ENCODE peak calls at places on chromosome 6, in nine cellular contexts. One of them, this sample, is unnamed.

GRCh38 chr6:85389180-85389797 is 60.6 kb upstream of the NT5E start:
- DNase-seq in endothelial cell of umbilical vein: no peak
- DNase-seq in prostate gland: no peak
- DNase-seq in HCT116: no peak
- DNase-seq in breast epithelium: no peak
- DNase-seq in spleen: no peak
- DNase-seq in upper lobe of left lung: no peak
- DNase-seq in transverse colon: no peak
- DNase-seq in suprapubic skin: no peak
- DNase-seq in this sample: no peak

GRCh38 chr6:107021786-107022185 is 6.2 kb upstream of the MTRES1 start:
- DNase-seq in endothelial cell of umbilical vein: peak; percentile 8
- DNase-seq in prostate gland: no peak
- DNase-seq in HCT116: no peak
- DNase-seq in breast epithelium: no peak
- DNase-seq in spleen: no peak
- DNase-seq in upper lobe of left lung: no peak
- DNase-seq in transverse colon: no peak
- DNase-seq in suprapubic skin: no peak
- DNase-seq in this sample: no peak

GRCh38 chr6:134416501-134417154 is 98.7 kb upstream of the SGK1 start:
- DNase-seq in endothelial cell of umbilical vein: no peak
- DNase-seq in prostate gland: no peak
- DNase-seq in HCT116: no peak
- DNase-seq in breast epithelium: no peak
- DNase-seq in spleen: no peak
- DNase-seq in upper lobe of left lung: no peak
- DNase-seq in transverse colon: no peak
- DNase-seq in suprapubic skin: no peak
- DNase-seq in this sample: no peak

GRCh38 chr6:47134476-47135189 is 92.5 kb upstream of the ADGRF1 start:
- DNase-seq in endothelial cell of umbilical vein: peak; percentile 92
- DNase-seq in prostate gland: peak; percentile 50
- DNase-seq in HCT116: peak; percentile 88
- DNase-seq in breast epithelium: no peak
- DNase-seq in spleen: no peak
- DNase-seq in upper lobe of left lung: no peak
- DNase-seq in transverse colon: no peak
- DNase-seq in suprapubic skin: no peak
- DNase-seq in this sample: no peak

GRCh38 chr6:13112921-13113320 is 215.4 kb downstream of the TBC1D7 start:
- DNase-seq in endothelial cell of umbilical vein: no peak
- DNase-seq in prostate gland: no peak
- DNase-seq in HCT116: no peak
- DNase-seq in breast epithelium: no peak
- DNase-seq in spleen: no peak
- DNase-seq in upper lobe of left lung: peak; percentile 42
- DNase-seq in transverse colon: no peak
- DNase-seq in suprapubic skin: no peak
- DNase-seq in this sample: no peak

GRCh38 chr6:32854376-32855178 is 585 bp downstream of the PSMB9 start:
- DNase-seq in endothelial cell of umbilical vein: no peak
- DNase-seq in prostate gland: peak; percentile 43
- DNase-seq in HCT116: no peak
- DNase-seq in breast epithelium: no peak
- DNase-seq in spleen: peak; percentile 85
- DNase-seq in upper lobe of left lung: peak; percentile 65
- DNase-seq in transverse colon: peak; percentile 66
- DNase-seq in suprapubic skin: no peak
- DNase-seq in this sample: peak; percentile 91

GRCh38 chr6:154302111-154302752 is 54.4 kb downstream of the IPCEF1 start:
- DNase-seq in endothelial cell of umbilical vein: no peak
- DNase-seq in prostate gland: no peak
- DNase-seq in HCT116: no peak
- DNase-seq in breast epithelium: no peak
- DNase-seq in spleen: no peak
- DNase-seq in upper lobe of left lung: peak; percentile 47
- DNase-seq in transverse colon: peak; percentile 26
- DNase-seq in suprapubic skin: no peak
- DNase-seq in this sample: no peak

GRCh38 chr6:2179950-2180349 is 65.5 kb downstream of the GMDS start:
- DNase-seq in endothelial cell of umbilical vein: no peak
- DNase-seq in prostate gland: no peak
- DNase-seq in HCT116: no peak
- DNase-seq in breast epithelium: no peak
- DNase-seq in spleen: no peak
- DNase-seq in upper lobe of left lung: peak; percentile 56
- DNase-seq in transverse colon: no peak
- DNase-seq in suprapubic skin: no peak
- DNase-seq in this sample: no peak

GRCh38 chr6:42269553-42269952 is 51.9 kb upstream of the MRPS10 start:
- DNase-seq in endothelial cell of umbilical vein: no peak
- DNase-seq in prostate gland: no peak
- DNase-seq in HCT116: no peak
- DNase-seq in breast epithelium: no peak
- DNase-seq in spleen: peak; percentile 84
- DNase-seq in upper lobe of left lung: no peak
- DNase-seq in transverse colon: peak; percentile 74
- DNase-seq in suprapubic skin: no peak
- DNase-seq in this sample: no peak

DNA sequence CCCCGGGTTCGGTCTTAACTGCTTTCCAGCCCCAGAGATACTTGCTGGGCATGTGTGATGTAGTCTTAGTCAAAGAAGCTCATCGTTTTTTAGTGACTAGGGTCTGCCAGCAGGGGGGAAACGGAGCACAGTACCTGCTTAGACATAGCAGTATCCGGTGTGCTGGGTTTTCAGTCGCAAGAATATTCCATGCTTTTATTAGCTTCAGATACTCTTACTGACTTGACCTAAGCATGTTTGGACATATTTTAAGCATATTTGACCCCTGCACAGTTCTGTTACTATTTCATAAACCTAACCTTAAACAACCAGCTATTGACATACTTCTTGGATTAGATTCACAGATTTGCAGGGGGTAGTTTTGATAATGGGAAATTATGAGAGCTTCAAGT is 3.0 kb downstream of the E2F3 start:
- DNase-seq in endothelial cell of umbilical vein: peak; percentile 84
- DNase-seq in prostate gland: no peak
- DNase-seq in HCT116: peak; percentile 72
- DNase-seq in breast epithelium: no peak
- DNase-seq in spleen: peak; percentile 78
- DNase-seq in upper lobe of left lung: peak; percentile 48
- DNase-seq in transverse colon: peak; percentile 64
- DNase-seq in suprapubic skin: peak; percentile 65
- DNase-seq in this sample: no peak
- TF ChIP-seq POLR2AphosphoS5 in endothelial cell of umbilical vein: no peak
- TF ChIP-seq POLR2AphosphoS5 in prostate gland: peak; percentile 14
- TF ChIP-seq POLR2AphosphoS5 in HCT116: no peak
- TF ChIP-seq POLR2AphosphoS5 in breast epithelium: no peak
- TF ChIP-seq POLR2AphosphoS5 in spleen: no peak
- TF ChIP-seq POLR2AphosphoS5 in upper lobe of left lung: no peak
- TF ChIP-seq POLR2AphosphoS5 in transverse colon: no peak
- TF ChIP-seq POLR2AphosphoS5 in suprapubic skin: no peak
- TF ChIP-seq POLR2AphosphoS5 in this sample: no peak

GRCh38 chr6:16346831-16347230 is 108.4 kb downstream of the GMPR start:
- DNase-seq in endothelial cell of umbilical vein: no peak
- DNase-seq in prostate gland: no peak
- DNase-seq in HCT116: no peak
- DNase-seq in breast epithelium: no peak
- DNase-seq in spleen: no peak
- DNase-seq in upper lobe of left lung: no peak
- DNase-seq in transverse colon: no peak
- DNase-seq in suprapubic skin: no peak
- DNase-seq in this sample: no peak

GRCh38 chr6:16343593-16343992 is 105.2 kb downstream of the GMPR start:
- DNase-seq in endothelial cell of umbilical vein: no peak
- DNase-seq in prostate gland: no peak
- DNase-seq in HCT116: no peak
- DNase-seq in breast epithelium: no peak
- DNase-seq in spleen: no peak
- DNase-seq in upper lobe of left lung: no peak
- DNase-seq in transverse colon: no peak
- DNase-seq in suprapubic skin: no peak
- DNase-seq in this sample: no peak

GRCh38 chr6:16344756-16345155 is 106.4 kb downstream of the GMPR start:
- DNase-seq in endothelial cell of umbilical vein: peak; percentile 55
- DNase-seq in prostate gland: no peak
- DNase-seq in HCT116: no peak
- DNase-seq in breast epithelium: no peak
- DNase-seq in spleen: no peak
- DNase-seq in upper lobe of left lung: no peak
- DNase-seq in transverse colon: no peak
- DNase-seq in suprapubic skin: no peak
- DNase-seq in this sample: no peak

GRCh38 chr6:16345449-16346330 is 107.3 kb downstream of the GMPR start:
- DNase-seq in endothelial cell of umbilical vein: peak; percentile 89
- DNase-seq in prostate gland: no peak
- DNase-seq in HCT116: no peak
- DNase-seq in breast epithelium: no peak
- DNase-seq in spleen: no peak
- DNase-seq in upper lobe of left lung: no peak
- DNase-seq in transverse colon: no peak
- DNase-seq in suprapubic skin: no peak
- DNase-seq in this sample: no peak
- TF ChIP-seq POLR2AphosphoS5 in endothelial cell of umbilical vein: peak; percentile 10
- TF ChIP-seq POLR2AphosphoS5 in prostate gland: peak; percentile 7
- TF ChIP-seq POLR2AphosphoS5 in HCT116: no peak
- TF ChIP-seq POLR2AphosphoS5 in breast epithelium: peak; percentile 45
- TF ChIP-seq POLR2AphosphoS5 in spleen: no peak
- TF ChIP-seq POLR2AphosphoS5 in upper lobe of left lung: no peak
- TF ChIP-seq POLR2AphosphoS5 in transverse colon: no peak
- TF ChIP-seq POLR2AphosphoS5 in suprapubic skin: no peak
- TF ChIP-seq POLR2AphosphoS5 in this sample: peak; percentile 23

DNA sequence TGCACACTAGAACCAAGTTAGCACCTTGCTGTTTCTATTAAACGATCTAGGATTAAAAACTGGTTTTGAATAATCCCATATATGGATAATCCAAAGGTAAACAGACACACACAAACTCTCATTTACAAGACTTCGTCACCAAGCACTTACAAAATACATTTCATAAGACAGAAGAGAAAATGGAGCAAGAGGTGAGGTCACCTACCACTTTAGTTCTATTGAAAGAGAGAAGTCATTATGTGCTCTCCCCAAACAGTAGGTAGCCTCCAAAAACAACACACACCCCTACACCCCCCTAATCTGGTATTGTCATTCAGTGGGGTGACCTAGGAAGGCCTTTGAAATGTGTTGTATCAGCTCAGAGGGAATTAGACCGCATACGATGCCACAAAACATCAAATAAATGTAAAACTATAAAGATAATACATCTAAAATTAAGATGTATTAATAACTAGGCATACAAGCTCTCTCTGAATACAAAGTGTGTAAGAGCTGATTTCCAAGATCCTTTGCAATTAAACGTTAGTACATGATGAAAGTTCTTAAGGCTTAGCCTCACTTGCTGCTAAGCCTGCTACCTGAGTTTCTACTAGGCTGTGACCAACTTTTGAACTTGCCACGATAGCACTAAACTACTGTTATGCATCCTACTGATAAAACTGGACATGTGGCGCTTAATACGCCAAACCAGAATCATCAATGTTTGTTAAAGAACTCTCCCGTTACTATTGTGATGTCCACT is 1.6 kb downstream of the SRPK1 start:
- DNase-seq in endothelial cell of umbilical vein: peak; percentile 42
- DNase-seq in prostate gland: no peak
- DNase-seq in HCT116: no peak
- DNase-seq in breast epithelium: no peak
- DNase-seq in spleen: no peak
- DNase-seq in upper lobe of left lung: no peak
- DNase-seq in transverse colon: no peak
- DNase-seq in suprapubic skin: no peak
- DNase-seq in this sample: no peak
- TF ChIP-seq POLR2AphosphoS5 in endothelial cell of umbilical vein: no peak
- TF ChIP-seq POLR2AphosphoS5 in prostate gland: no peak
- TF ChIP-seq POLR2AphosphoS5 in HCT116: no peak
- TF ChIP-seq POLR2AphosphoS5 in breast epithelium: no peak
- TF ChIP-seq POLR2AphosphoS5 in spleen: no peak
- TF ChIP-seq POLR2AphosphoS5 in upper lobe of left lung: no peak
- TF ChIP-seq POLR2AphosphoS5 in transverse colon: no peak
- TF ChIP-seq POLR2AphosphoS5 in suprapubic skin: no peak
- TF ChIP-seq POLR2AphosphoS5 in this sample: no peak

GRCh38 chr6:91717094-91717493 is 1130.2 kb upstream of the MAP3K7 start:
- DNase-seq in endothelial cell of umbilical vein: no peak
- DNase-seq in prostate gland: no peak
- DNase-seq in HCT116: no peak
- DNase-seq in breast epithelium: no peak
- DNase-seq in spleen: no peak
- DNase-seq in upper lobe of left lung: no peak
- DNase-seq in transverse colon: no peak
- DNase-seq in suprapubic skin: no peak
- DNase-seq in this sample: no peak

GRCh38 chr6:91718198-91718597 is 1131.3 kb upstream of the MAP3K7 start:
- DNase-seq in endothelial cell of umbilical vein: no peak
- DNase-seq in prostate gland: no peak
- DNase-seq in HCT116: no peak
- DNase-seq in breast epithelium: no peak
- DNase-seq in spleen: no peak
- DNase-seq in upper lobe of left lung: no peak
- DNase-seq in transverse colon: no peak
- DNase-seq in suprapubic skin: no peak
- DNase-seq in this sample: no peak

GRCh38 chr6:91716361-91716760 is 1129.5 kb upstream of the MAP3K7 start:
- DNase-seq in endothelial cell of umbilical vein: no peak
- DNase-seq in prostate gland: no peak
- DNase-seq in HCT116: no peak
- DNase-seq in breast epithelium: no peak
- DNase-seq in spleen: no peak
- DNase-seq in upper lobe of left lung: no peak
- DNase-seq in transverse colon: no peak
- DNase-seq in suprapubic skin: no peak
- DNase-seq in this sample: no peak

GRCh38 chr6:91719414-91719813 is 1132.5 kb upstream of the MAP3K7 start:
- DNase-seq in endothelial cell of umbilical vein: no peak
- DNase-seq in prostate gland: no peak
- DNase-seq in HCT116: no peak
- DNase-seq in breast epithelium: no peak
- DNase-seq in spleen: no peak
- DNase-seq in upper lobe of left lung: no peak
- DNase-seq in transverse colon: no peak
- DNase-seq in suprapubic skin: no peak
- DNase-seq in this sample: no peak

GRCh38 chr6:91720323-91720722 is 1133.5 kb upstream of the MAP3K7 start:
- DNase-seq in endothelial cell of umbilical vein: no peak
- DNase-seq in prostate gland: no peak
- DNase-seq in HCT116: no peak
- DNase-seq in breast epithelium: no peak
- DNase-seq in spleen: no peak
- DNase-seq in upper lobe of left lung: no peak
- DNase-seq in transverse colon: no peak
- DNase-seq in suprapubic skin: no peak
- DNase-seq in this sample: no peak
- TF ChIP-seq POLR2AphosphoS5 in endothelial cell of umbilical vein: no peak
- TF ChIP-seq POLR2AphosphoS5 in prostate gland: no peak
- TF ChIP-seq POLR2AphosphoS5 in HCT116: no peak
- TF ChIP-seq POLR2AphosphoS5 in breast epithelium: no peak
- TF ChIP-seq POLR2AphosphoS5 in spleen: no peak
- TF ChIP-seq POLR2AphosphoS5 in upper lobe of left lung: no peak
- TF ChIP-seq POLR2AphosphoS5 in transverse colon: no peak
- TF ChIP-seq POLR2AphosphoS5 in suprapubic skin: no peak
- TF ChIP-seq POLR2AphosphoS5 in this sample: no peak

This sample was measured in vagina.